ENCODE peak calls at places on chromosomes 16 and 17, in six cellular contexts. One of them, this sample, is unnamed.

GRCh38 chr17:17831208-17832039 is 5.4 kb downstream of the SREBF1 start:
- DNase-seq in HCT116: no peak
- DNase-seq in neural progenitor cell: no peak
- DNase-seq in osteoblast: no peak
- DNase-seq in uterus: peak; percentile 54
- DNase-seq in cardiac muscle cell: no peak
- DNase-seq in this sample: no peak

GRCh38 chr16:19503461-19504075 is 18.3 kb downstream of the GDE1 start:
- DNase-seq in HCT116: no peak
- DNase-seq in neural progenitor cell: no peak
- DNase-seq in osteoblast: no peak
- DNase-seq in uterus: no peak
- DNase-seq in cardiac muscle cell: no peak
- DNase-seq in this sample: no peak

GRCh38 chr16:64416232-64417010 is 705.4 kb downstream of the CDH11 start:
- DNase-seq in HCT116: no peak
- DNase-seq in neural progenitor cell: no peak
- DNase-seq in osteoblast: no peak
- DNase-seq in uterus: no peak
- DNase-seq in cardiac muscle cell: no peak
- DNase-seq in this sample: no peak

GRCh38 chr17:82536220-82537201 is 17.0 kb downstream of the FOXK2 start:
- DNase-seq in HCT116: no peak
- DNase-seq in neural progenitor cell: no peak
- DNase-seq in osteoblast: peak; percentile 81
- DNase-seq in uterus: no peak
- DNase-seq in cardiac muscle cell: peak; percentile 47
- DNase-seq in this sample: peak; percentile 63

GRCh38 chr17:40621558-40621957 is 26.1 kb downstream of the SMARCE1 start:
- DNase-seq in HCT116: no peak
- DNase-seq in neural progenitor cell: no peak
- DNase-seq in osteoblast: peak; percentile 55
- DNase-seq in uterus: no peak
- DNase-seq in cardiac muscle cell: no peak
- DNase-seq in this sample: no peak

GRCh38 chr17:46977750-46978488 is 1.1 kb downstream of the RPRML start:
- DNase-seq in HCT116: no peak
- DNase-seq in neural progenitor cell: peak; percentile 33
- DNase-seq in osteoblast: no peak
- DNase-seq in uterus: no peak
- DNase-seq in cardiac muscle cell: no peak
- DNase-seq in this sample: no peak

GRCh38 chr16:8812162-8812843 is 14.7 kb downstream of the PMM2 start:
- DNase-seq in HCT116: no peak
- DNase-seq in neural progenitor cell: no peak
- DNase-seq in osteoblast: no peak
- DNase-seq in uterus: no peak
- DNase-seq in cardiac muscle cell: no peak
- DNase-seq in this sample: no peak

GRCh38 chr16:87762071-87762571 is 3.7 kb downstream of the KLHDC4 start:
- DNase-seq in HCT116: no peak
- DNase-seq in neural progenitor cell: no peak
- DNase-seq in osteoblast: no peak
- DNase-seq in uterus: no peak
- DNase-seq in cardiac muscle cell: peak; percentile 42
- DNase-seq in this sample: no peak

GRCh38 chr17:42312035-42312284 is 23.7 kb downstream of the STAT5A start:
- DNase-seq in HCT116: no peak
- DNase-seq in neural progenitor cell: no peak
- DNase-seq in osteoblast: no peak
- DNase-seq in uterus: no peak
- DNase-seq in cardiac muscle cell: no peak
- DNase-seq in this sample: no peak

GRCh38 chr16:74449470-74449869 is 28.2 kb upstream of the CLEC18B start:
- DNase-seq in HCT116: peak; percentile 49
- DNase-seq in neural progenitor cell: no peak
- DNase-seq in osteoblast: peak; percentile 84
- DNase-seq in uterus: peak; percentile 31
- DNase-seq in cardiac muscle cell: no peak
- DNase-seq in this sample: no peak

GRCh38 chr17:29034510-29034909 is 8.4 kb upstream of the PIPOX start:
- DNase-seq in HCT116: no peak
- DNase-seq in neural progenitor cell: no peak
- DNase-seq in osteoblast: no peak
- DNase-seq in uterus: no peak
- DNase-seq in cardiac muscle cell: no peak
- DNase-seq in this sample: no peak

GRCh38 chr17:5181509-5182305 is 10.0 kb downstream of the ZNF594 start:
- DNase-seq in HCT116: no peak
- DNase-seq in neural progenitor cell: no peak
- DNase-seq in osteoblast: no peak
- DNase-seq in uterus: no peak
- DNase-seq in cardiac muscle cell: no peak
- DNase-seq in this sample: no peak

GRCh38 chr17:62852195-62852594 is 44.1 kb upstream of the MARCHF10 start:
- DNase-seq in HCT116: no peak
- DNase-seq in neural progenitor cell: no peak
- DNase-seq in osteoblast: no peak
- DNase-seq in uterus: no peak
- DNase-seq in cardiac muscle cell: no peak
- DNase-seq in this sample: no peak

GRCh38 chr16:54335230-54335629 is 48.6 kb upstream of the IRX3 start:
- DNase-seq in HCT116: no peak
- DNase-seq in neural progenitor cell: no peak
- DNase-seq in osteoblast: peak; percentile 83
- DNase-seq in uterus: no peak
- DNase-seq in cardiac muscle cell: no peak
- DNase-seq in this sample: no peak

GRCh38 chr17:31296156-31296555 is 883 bp downstream of the OMG start:
- DNase-seq in HCT116: no peak
- DNase-seq in neural progenitor cell: no peak
- DNase-seq in osteoblast: no peak
- DNase-seq in uterus: no peak
- DNase-seq in cardiac muscle cell: no peak
- DNase-seq in this sample: no peak

GRCh38 chr17:56675876-56676660 is 82.6 kb downstream of the NOG start:
- DNase-seq in HCT116: no peak
- DNase-seq in neural progenitor cell: no peak
- DNase-seq in osteoblast: no peak
- DNase-seq in uterus: no peak
- DNase-seq in cardiac muscle cell: no peak
- DNase-seq in this sample: no peak

GRCh38 chr17:66679631-66680517 is 155.0 kb upstream of the CACNG5 start:
- DNase-seq in HCT116: no peak
- DNase-seq in neural progenitor cell: no peak
- DNase-seq in osteoblast: no peak
- DNase-seq in uterus: no peak
- DNase-seq in cardiac muscle cell: no peak
- DNase-seq in this sample: no peak

GRCh38 chr16:27483624-27484023 is 66.1 kb downstream of the GTF3C1 start:
- DNase-seq in HCT116: no peak
- DNase-seq in neural progenitor cell: no peak
- DNase-seq in osteoblast: peak; percentile 75
- DNase-seq in uterus: no peak
- DNase-seq in cardiac muscle cell: no peak
- DNase-seq in this sample: no peak

GRCh38 chr17:81980752-81981239 is 3.4 kb downstream of the ASPSCR1 start:
- DNase-seq in HCT116: no peak
- DNase-seq in neural progenitor cell: no peak
- DNase-seq in osteoblast: no peak
- DNase-seq in uterus: no peak
- DNase-seq in cardiac muscle cell: no peak
- DNase-seq in this sample: peak; percentile 73

GRCh38 chr16:71834291-71834690 is 11.5 kb upstream of the ATXN1L start:
- DNase-seq in HCT116: no peak
- DNase-seq in neural progenitor cell: no peak
- DNase-seq in osteoblast: no peak
- DNase-seq in uterus: no peak
- DNase-seq in cardiac muscle cell: no peak
- DNase-seq in this sample: no peak

GRCh38 chr16:71840052-71840451 is 5.7 kb upstream of the ATXN1L start:
- DNase-seq in HCT116: no peak
- DNase-seq in neural progenitor cell: no peak
- DNase-seq in osteoblast: peak; percentile 76
- DNase-seq in uterus: no peak
- DNase-seq in cardiac muscle cell: no peak
- DNase-seq in this sample: no peak

DNA sequence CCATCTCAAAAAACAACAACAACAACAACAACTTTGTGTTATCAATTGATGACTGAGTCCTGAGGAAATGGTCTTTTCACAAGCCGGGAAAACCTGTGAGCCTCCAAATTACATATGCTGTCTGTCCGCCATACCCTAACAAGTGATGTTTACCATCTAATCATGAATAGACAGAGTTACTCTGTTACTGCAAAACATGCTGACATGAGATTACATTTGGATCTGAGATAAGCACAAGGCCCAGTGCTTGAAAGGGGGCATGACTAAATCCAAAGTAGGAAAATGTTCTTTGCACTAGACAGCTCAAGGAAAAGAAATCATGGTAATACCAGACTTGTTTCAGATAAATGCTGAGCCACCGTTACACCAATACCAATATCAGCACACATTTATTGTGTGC is 8.6 kb upstream of the ATXN1L start:
- DNase-seq in HCT116: no peak
- DNase-seq in neural progenitor cell: no peak
- DNase-seq in osteoblast: no peak
- DNase-seq in uterus: no peak
- DNase-seq in cardiac muscle cell: no peak
- DNase-seq in this sample: no peak
- TF ChIP-seq CTCF in HCT116: no peak
- TF ChIP-seq CTCF in neural progenitor cell: no peak
- TF ChIP-seq CTCF in osteoblast: no peak
- TF ChIP-seq CTCF in uterus: no peak
- TF ChIP-seq CTCF in cardiac muscle cell: no peak
- TF ChIP-seq CTCF in this sample: no peak

GRCh38 chr17:72462814-72463213 is 342.0 kb downstream of the SOX9 start:
- DNase-seq in HCT116: no peak
- DNase-seq in neural progenitor cell: no peak
- DNase-seq in osteoblast: no peak
- DNase-seq in uterus: no peak
- DNase-seq in cardiac muscle cell: no peak
- DNase-seq in this sample: no peak
- H3K4me1 ChIP-seq in HCT116: peaks cover 97% of the 10 kb centered on the region
- H3K4me1 ChIP-seq in neural progenitor cell: peaks cover 21% of the 10 kb centered on the region
- H3K4me1 ChIP-seq in osteoblast: peaks cover 20% of the 10 kb centered on the region
- H3K4me1 ChIP-seq in uterus: no peaks in the 10 kb centered on the region
- H3K4me1 ChIP-seq in cardiac muscle cell: peaks cover 7% of the 10 kb centered on the region
- H3K4me1 ChIP-seq in this sample: no peaks in the 10 kb centered on the region

GRCh38 chr17:65530158-65530984 is 31.1 kb downstream of the AXIN2 start:
- DNase-seq in HCT116: no peak
- DNase-seq in neural progenitor cell: no peak
- DNase-seq in osteoblast: peak; percentile 13
- DNase-seq in uterus: no peak
- DNase-seq in cardiac muscle cell: no peak
- DNase-seq in this sample: no peak

GRCh38 chr17:65532491-65532890 is 29.0 kb downstream of the AXIN2 start:
- DNase-seq in HCT116: no peak
- DNase-seq in neural progenitor cell: no peak
- DNase-seq in osteoblast: peak; percentile 14
- DNase-seq in uterus: no peak
- DNase-seq in cardiac muscle cell: no peak
- DNase-seq in this sample: no peak

GRCh38 chr17:65530985-65531507 is 30.4 kb downstream of the AXIN2 start:
- DNase-seq in HCT116: no peak
- DNase-seq in neural progenitor cell: peak; percentile 28
- DNase-seq in osteoblast: peak; percentile 91
- DNase-seq in uterus: no peak
- DNase-seq in cardiac muscle cell: peak; percentile 48
- DNase-seq in this sample: no peak

GRCh38 chr17:65533056-65533745 is 28.2 kb downstream of the AXIN2 start:
- DNase-seq in HCT116: no peak
- DNase-seq in neural progenitor cell: no peak
- DNase-seq in osteoblast: peak; percentile 46
- DNase-seq in uterus: no peak
- DNase-seq in cardiac muscle cell: no peak
- DNase-seq in this sample: no peak

GRCh38 chr17:65531508-65532431 is 29.7 kb downstream of the AXIN2 start:
- DNase-seq in HCT116: no peak
- DNase-seq in neural progenitor cell: peak; percentile 60
- DNase-seq in osteoblast: peak; percentile 90
- DNase-seq in uterus: peak; percentile 84
- DNase-seq in cardiac muscle cell: peak; percentile 51
- DNase-seq in this sample: peak; percentile 63
- TF ChIP-seq CTCF in HCT116: peak; percentile 38
- TF ChIP-seq CTCF in neural progenitor cell: peak; percentile 27
- TF ChIP-seq CTCF in osteoblast: peak; percentile 33
- TF ChIP-seq CTCF in uterus: peak; percentile 16
- TF ChIP-seq CTCF in cardiac muscle cell: peak; percentile 42
- TF ChIP-seq CTCF in this sample: no peak

GRCh38 chr16:85552980-85553435 is 60.1 kb upstream of the GSE1 start:
- DNase-seq in HCT116: no peak
- DNase-seq in neural progenitor cell: peak; percentile 95
- DNase-seq in osteoblast: no peak
- DNase-seq in uterus: no peak
- DNase-seq in cardiac muscle cell: no peak
- DNase-seq in this sample: no peak

GRCh38 chr16:85553436-85554113 is 59.5 kb upstream of the GSE1 start:
- DNase-seq in HCT116: peak; percentile 59
- DNase-seq in neural progenitor cell: no peak
- DNase-seq in osteoblast: peak; percentile 98
- DNase-seq in uterus: peak; percentile 64
- DNase-seq in cardiac muscle cell: peak; percentile 92
- DNase-seq in this sample: peak; percentile 69

GRCh38 chr16:85554791-85555548 is 58.2 kb upstream of the GSE1 start:
- DNase-seq in HCT116: no peak
- DNase-seq in neural progenitor cell: peak; percentile 62
- DNase-seq in osteoblast: peak; percentile 99
- DNase-seq in uterus: peak; percentile 80
- DNase-seq in cardiac muscle cell: peak; percentile 70
- DNase-seq in this sample: peak; percentile 64

GRCh38 chr16:85555549-85556455 is 57.3 kb upstream of the GSE1 start:
- DNase-seq in HCT116: no peak
- DNase-seq in neural progenitor cell: no peak
- DNase-seq in osteoblast: peak; percentile 95
- DNase-seq in uterus: peak; percentile 55
- DNase-seq in cardiac muscle cell: peak; percentile 89
- DNase-seq in this sample: peak; percentile 62

DNA sequence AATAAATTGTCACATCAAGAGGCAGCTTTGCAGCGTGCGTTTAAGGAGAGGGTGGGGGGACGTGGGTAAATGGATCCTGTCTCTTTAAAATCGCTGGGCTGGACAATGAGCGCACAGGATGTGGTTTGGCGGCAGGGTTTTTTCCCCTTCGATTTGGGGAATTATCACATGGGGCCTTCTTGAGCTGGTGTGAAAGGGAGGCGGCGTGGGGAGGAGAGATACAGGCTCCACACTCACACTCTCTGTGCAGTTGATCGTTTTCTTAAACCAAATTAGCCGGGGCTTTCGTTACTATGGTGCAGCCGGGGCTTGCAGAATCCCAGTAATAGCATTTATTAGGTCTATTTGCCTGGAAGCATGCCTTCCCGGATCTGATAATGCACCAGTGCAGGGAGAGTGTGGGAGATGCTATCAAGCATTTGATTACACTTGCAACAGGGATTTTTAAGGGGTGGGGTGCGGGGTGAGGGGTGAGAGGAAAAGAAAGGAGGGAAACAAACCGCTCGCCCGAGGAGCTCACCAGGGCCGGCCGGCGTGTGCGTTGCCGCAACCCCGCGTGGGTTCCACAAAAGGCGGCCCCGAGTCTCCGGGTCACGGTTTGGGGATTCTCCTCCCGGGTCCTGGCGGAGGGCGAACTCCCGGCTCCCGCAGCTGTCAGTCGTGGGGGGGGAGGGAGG is 58.9 kb upstream of the GSE1 start:
- DNase-seq in HCT116: peak; percentile 80
- DNase-seq in neural progenitor cell: peak; percentile 71
- DNase-seq in osteoblast: peak; percentile 100
- DNase-seq in uterus: peak; percentile 66
- DNase-seq in cardiac muscle cell: peak; percentile 70
- DNase-seq in this sample: peak; percentile 83
- H3K4me1 ChIP-seq in HCT116: peaks cover 68% of the 10 kb centered on the region
- H3K4me1 ChIP-seq in neural progenitor cell: peaks cover 56% of the 10 kb centered on the region
- H3K4me1 ChIP-seq in osteoblast: peaks cover 35% of the 10 kb centered on the region
- H3K4me1 ChIP-seq in uterus: peaks cover 13% of the 10 kb centered on the region
- H3K4me1 ChIP-seq in cardiac muscle cell: peaks cover 12% of the 10 kb centered on the region
- H3K4me1 ChIP-seq in this sample: peaks cover 4% of the 10 kb centered on the region